ENCODE peak calls at places on chromosomes 13 and 19, in four cellular contexts. W is epithelial cell of esophagus, G is PC-3, O is keratinocyte. K is an unnamed sample.

GRCh38 chr13:37869756-37870488 is at the start of gene TRPC4:
- DNase-seq in W (peak; percentile 75), G (peak; percentile 54), O (no peak), K (no peak)

GRCh38 chr13:46527237-46527636 is 25.7 kb upstream of the LRCH1 start:
- DNase-seq in W (peak; percentile 78), G (peak; percentile 44), O (no peak), K (no peak)

GRCh38 chr13:23804166-23804565 is 85.0 kb downstream of the MIPEP start:
- DNase-seq in W (no peak), G (no peak), O (no peak), K (no peak)

GRCh38 chr13:114142137-114142550 is 9.7 kb upstream of the RASA3 start:
- DNase-seq in W (no peak), G (no peak), O (no peak), K (no peak)

GRCh38 chr13:77289844-77290243 is 37.0 kb downstream of the MYCBP2 start:
- DNase-seq in W (no peak), G (peak; percentile 33), O (no peak), K (no peak)

GRCh38 chr13:106566682-106567420 is 1.1 kb downstream of the ARGLU1 start:
- DNase-seq in W (peak; percentile 65), G (peak; percentile 45), O (no peak), K (no peak)

GRCh38 chr19:45568732-45569131 is 15.9 kb downstream of the OPA3 start:
- DNase-seq in W (peak; percentile 94), G (peak; percentile 85), O (no peak), K (peak; percentile 72)

GRCh38 chr13:103100795-103101194 is 34.6 kb upstream of the SLC10A2 start:
- DNase-seq in W (peak; percentile 60), G (no peak), O (no peak), K (no peak)

GRCh38 chr13:25732146-25732865 is 319.5 kb downstream of the SHISA2 start:
- DNase-seq in W (peak; percentile 34), G (no peak), O (no peak), K (no peak)

GRCh38 chr19:14544977-14545715 is 15.8 kb downstream of the TECR start:
- DNase-seq in W (peak; percentile 75), G (no peak), O (no peak), K (no peak)

GRCh38 chr13:48733739-48734329 is 80.1 kb downstream of the CYSLTR2 start:
- DNase-seq in W (no peak), G (no peak), O (no peak), K (no peak)

GRCh38 chr13:34076943-34077703 is 259.2 kb downstream of the RFC3 start:
- DNase-seq in W (peak; percentile 32), G (peak; percentile 48), O (no peak), K (no peak)

DNA sequence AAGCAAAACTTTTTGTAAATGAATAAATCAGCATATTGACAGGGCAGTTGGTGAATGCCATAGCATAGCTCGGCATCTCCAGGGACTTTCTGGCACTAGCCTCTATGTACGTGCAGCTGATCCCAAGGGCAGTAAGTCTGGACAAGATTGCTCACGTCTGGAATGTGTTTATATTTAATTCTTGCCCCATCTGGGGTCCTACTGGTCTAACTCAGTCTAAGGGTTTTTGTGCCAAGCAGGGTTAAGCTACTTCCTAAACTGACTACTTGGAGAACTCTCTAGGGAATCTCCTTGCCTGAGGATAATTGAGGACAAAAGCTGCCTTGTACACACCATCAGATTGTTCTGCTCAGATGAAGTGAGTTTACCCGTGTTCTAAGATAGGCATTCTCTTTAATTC is 358.1 kb downstream of the MYO16 start:
- DNase-seq in W (peak; percentile 73), G (no peak), O (peak; percentile 9), K (no peak)
- TF ChIP-seq CTCF in W (no peak), G (no peak), O (no peak), K (no peak)

GRCh38 chr13:41459754-41460111 is 2.4 kb downstream of the RGCC start:
- DNase-seq in W (no peak), G (no peak), O (no peak), K (no peak)
- H3K4me3 ChIP-seq in W (no peak overlapping the region), G (no peak overlapping the region), O (no peak overlapping the region), K (no peak overlapping the region)

GRCh38 chr19:47377208-47377701 is 28.1 kb downstream of the DHX34 start:
- DNase-seq in W (no peak), G (no peak), O (no peak), K (no peak)
- TF ChIP-seq CTCF in W (no peak), G (no peak), O (no peak), K (no peak)

DNA sequence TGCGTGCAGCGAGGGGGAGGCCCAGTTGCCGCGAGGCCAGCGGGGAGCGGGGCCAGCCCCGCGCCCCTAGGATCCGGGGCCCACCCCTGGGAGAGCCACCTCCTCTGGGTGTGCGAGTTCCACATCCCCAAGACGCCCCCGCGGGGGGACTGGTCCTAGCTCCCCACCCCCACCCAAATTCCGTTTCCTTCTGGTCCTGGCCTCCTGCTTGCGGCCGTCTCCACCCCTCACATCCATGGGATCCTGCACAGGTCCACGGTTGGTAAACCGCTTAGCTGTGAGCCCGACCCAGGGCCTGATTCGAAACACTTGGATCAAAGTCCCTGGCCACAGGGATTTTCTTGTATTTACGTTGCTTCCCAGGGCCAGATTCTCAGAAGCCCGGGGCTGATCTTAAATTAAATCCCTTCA is 324 bp upstream of the FBXO17 start:
- DNase-seq in W (peak; percentile 24), G (no peak), O (no peak), K (no peak)
- H3K4me3 ChIP-seq in W (peak overlapping the region; percentile 48), G (no peak overlapping the region), O (peak overlapping the region; percentile 71), K (peak overlapping the region; percentile 89)

GRCh38 chr19:34664870-34665269 is 12.1 kb downstream of the SCGB2B2 start:
- DNase-seq in W (no peak), G (no peak), O (no peak), K (no peak)

GRCh38 chr19:34664168-34664567 is 12.8 kb downstream of the SCGB2B2 start:
- DNase-seq in W (no peak), G (no peak), O (no peak), K (no peak)

GRCh38 chr19:34666200-34666957 is 10.6 kb downstream of the SCGB2B2 start:
- DNase-seq in W (no peak), G (no peak), O (no peak), K (no peak)

GRCh38 chr19:34661357-34661756 is 15.6 kb downstream of the SCGB2B2 start:
- DNase-seq in W (no peak), G (no peak), O (no peak), K (no peak)

DNA sequence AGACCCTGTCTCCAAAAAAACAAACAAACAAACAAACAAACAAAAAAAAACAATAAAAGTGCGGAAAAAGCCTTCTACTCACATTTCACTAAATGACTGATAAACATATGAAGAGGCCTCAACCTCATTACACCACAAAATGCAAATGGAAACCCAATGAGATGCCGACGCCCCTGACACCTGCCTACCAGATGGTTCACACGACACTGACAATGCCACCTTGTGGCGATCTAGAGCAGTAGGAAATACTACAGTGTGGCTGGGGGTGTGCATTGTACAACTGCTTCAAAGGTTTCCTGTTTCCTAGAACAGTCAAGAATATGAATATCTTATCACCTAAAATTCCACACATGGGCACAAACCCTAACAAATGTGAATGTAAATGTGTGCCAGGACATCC is 14.0 kb downstream of the SCGB2B2 start:
- DNase-seq in W (peak; percentile 36), G (peak; percentile 36), O (no peak), K (no peak)
- TF ChIP-seq CTCF in W (peak; percentile 43), G (peak; percentile 63), O (peak; percentile 42), K (peak; percentile 41)

DNA sequence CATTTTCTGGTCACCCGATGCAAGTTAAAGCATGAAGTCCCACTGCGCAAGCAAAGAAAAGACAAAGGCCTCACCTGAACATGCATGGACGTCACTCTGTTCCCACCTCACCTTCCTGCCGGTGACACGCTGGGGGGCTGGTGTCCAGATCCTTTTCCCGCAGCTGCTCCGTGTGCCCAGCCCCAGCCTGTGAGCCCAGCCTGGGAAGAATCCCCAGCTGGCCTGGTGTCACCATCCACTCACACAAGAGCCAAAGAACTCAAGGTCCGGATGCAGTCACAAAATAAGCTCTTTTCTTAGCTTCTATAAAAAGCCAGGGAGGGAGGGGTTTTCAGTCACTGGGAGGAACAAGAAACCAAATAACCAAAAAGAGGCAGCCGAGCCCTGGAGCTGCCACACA is 249.9 kb downstream of the COL4A1 start:
- DNase-seq in W (peak; percentile 40), G (no peak), O (no peak), K (no peak)
- H3K4me3 ChIP-seq in W (no peak overlapping the region), G (no peak overlapping the region), O (no peak overlapping the region), K (no peak overlapping the region)

DNA sequence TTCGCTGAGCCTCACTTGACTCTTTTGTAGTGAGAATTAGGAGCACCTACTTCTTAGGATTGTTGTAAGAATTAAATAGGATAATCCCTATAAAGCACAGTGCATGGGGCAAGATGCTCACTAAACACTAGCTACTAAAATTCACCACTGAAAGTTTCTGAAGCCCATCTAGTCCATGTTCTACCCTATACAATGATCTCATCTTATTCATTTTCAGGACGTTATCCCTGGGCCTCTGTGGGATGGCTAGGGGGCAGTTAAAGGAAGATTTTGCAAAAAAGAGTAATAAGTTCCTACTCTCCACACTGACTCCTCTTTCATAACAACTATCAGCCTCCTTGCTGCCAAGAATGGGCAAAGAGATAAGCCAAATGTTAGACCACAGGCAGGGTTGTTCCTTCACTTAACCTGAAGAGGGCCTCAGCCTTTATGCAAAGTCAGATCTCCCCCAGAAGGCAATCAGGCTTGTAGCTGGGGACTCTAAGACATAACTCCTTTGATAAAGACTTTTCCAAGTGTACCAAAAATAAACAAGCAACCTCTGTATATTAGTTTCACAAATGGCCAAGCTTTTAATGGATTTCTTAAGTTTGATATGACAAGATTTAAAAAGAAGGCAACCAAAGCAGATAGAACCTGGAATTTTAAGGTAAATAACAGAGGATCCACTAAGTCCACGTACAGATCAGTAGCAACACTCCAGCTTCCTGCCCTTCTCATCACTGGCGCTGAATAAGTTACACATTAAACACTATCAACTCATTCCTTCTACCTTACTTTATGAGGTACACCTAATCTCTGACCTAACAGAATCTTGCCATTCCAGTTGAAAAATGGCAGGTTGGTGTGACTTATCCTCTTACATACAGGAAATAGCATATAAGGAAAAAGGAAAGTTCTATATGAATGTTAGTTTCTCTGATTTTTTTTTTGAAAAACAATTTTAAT is 44.4 kb downstream of the ELF1 start:
- DNase-seq in W (peak; percentile 64), G (peak; percentile 37), O (no peak), K (peak; percentile 41)
- TF ChIP-seq CTCF in W (peak; percentile 53), G (peak; percentile 61), O (peak; percentile 56), K (peak; percentile 56)

DNA sequence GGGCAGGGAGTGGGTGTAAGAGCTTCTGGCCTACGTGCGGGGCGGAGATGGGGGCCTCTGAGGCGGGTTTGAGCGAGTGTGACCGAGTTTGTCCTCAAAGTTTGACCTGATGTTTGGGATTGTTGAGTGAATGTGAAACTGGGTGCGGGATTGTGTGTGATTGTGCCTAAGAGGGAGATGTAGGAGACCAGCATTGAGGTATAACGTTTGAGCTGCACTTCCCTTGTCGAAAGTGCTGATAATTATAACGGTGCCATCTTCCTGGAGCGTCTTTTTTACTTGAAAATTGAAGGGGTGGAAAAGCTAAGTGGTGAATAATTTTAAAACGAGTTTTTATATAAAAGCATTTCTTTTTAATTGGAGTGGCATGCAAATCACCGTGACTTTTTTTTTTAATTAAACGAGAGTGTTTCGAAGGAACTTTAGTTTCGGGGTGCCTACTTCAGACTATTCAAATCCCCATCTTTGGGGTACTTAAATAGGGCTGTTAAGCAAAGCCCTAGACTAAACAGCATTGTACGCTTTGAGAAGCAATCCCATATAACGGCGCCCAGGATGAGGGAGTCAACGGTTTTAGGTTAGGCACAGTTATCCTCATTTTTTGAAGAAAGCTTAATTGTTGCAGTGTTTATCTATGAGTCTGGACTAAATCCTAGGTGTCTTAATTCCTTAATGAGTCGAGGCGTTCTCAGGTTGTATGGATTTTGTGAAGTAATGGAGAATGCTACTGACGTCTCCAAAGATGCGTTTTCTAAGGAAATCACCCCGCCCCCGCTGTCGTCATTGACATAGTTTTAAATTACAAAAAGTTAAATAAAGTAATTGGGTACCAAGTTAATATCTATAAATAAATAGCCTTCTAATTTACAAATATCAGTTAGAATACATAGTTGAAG is 618 bp downstream of the ZNF146 start:
- DNase-seq in W (peak; percentile 22), G (peak; percentile 3), O (no peak), K (no peak)
- H3K4me3 ChIP-seq in W (peak overlapping the region; percentile 89), G (peak overlapping the region; percentile 78), O (peak overlapping the region; percentile 99), K (peak overlapping the region; percentile 93)

K was measured in epithelial cell of proximal tubule.